ENCODE peak calls at places on chromosomes 2 and 18, in six cellular contexts. H is SK-N-SH, D is GM12878, Y is HepG2, G is HCT116, Q is K562. B is an unnamed sample.

GRCh38 chr2:71879509-71880184 is 268.0 kb downstream of the CYP26B1 start:
- DNase-seq in H (no peak), D (no peak), Y (no peak), G (no peak), Q (no peak), B (no peak)

GRCh38 chr18:44514766-44515165 is 165.9 kb upstream of the SETBP1 start:
- DNase-seq in H (no peak), D (no peak), Y (no peak), G (no peak), Q (no peak), B (no peak)

GRCh38 chr2:102839668-102840388 is 78.0 kb downstream of the TMEM182 start:
- DNase-seq in H (peak; percentile 40), D (peak; percentile 3), Y (peak; percentile 35), G (peak; percentile 22), Q (peak; percentile 34), B (peak; percentile 25)

GRCh38 chr2:176395273-176395854 is 126.1 kb downstream of the MTX2 start:
- DNase-seq in H (no peak), D (no peak), Y (no peak), G (no peak), Q (no peak), B (peak; percentile 36)

GRCh38 chr18:48073231-48073930 is 142.9 kb upstream of the SMAD2 start:
- DNase-seq in H (peak; percentile 87), D (no peak), Y (no peak), G (no peak), Q (no peak), B (no peak)

GRCh38 chr2:3461781-3462492 is 57.4 kb downstream of the ADI1 start:
- DNase-seq in H (peak; percentile 89), D (peak; percentile 68), Y (peak; percentile 69), G (peak; percentile 28), Q (peak; percentile 62), B (peak; percentile 33)

GRCh38 chr2:151933266-151933804 is 105.1 kb upstream of the ARL5A start:
- DNase-seq in H (no peak), D (no peak), Y (no peak), G (no peak), Q (no peak), B (no peak)

GRCh38 chr2:602571-603366 is 74.4 kb downstream of the TMEM18 start:
- DNase-seq in H (peak; percentile 33), D (no peak), Y (peak; percentile 21), G (peak; percentile 56), Q (no peak), B (no peak)

GRCh38 chr18:55407191-55407590 is 180.8 kb downstream of the TCF4 start:
- DNase-seq in H (no peak), D (no peak), Y (no peak), G (no peak), Q (no peak), B (no peak)

GRCh38 chr2:174038472-174038871 is 73.3 kb upstream of the SP3 start:
- DNase-seq in H (no peak), D (no peak), Y (no peak), G (no peak), Q (no peak), B (no peak)

GRCh38 chr2:191183081-191183480 is 32.3 kb upstream of the STAT4 start:
- DNase-seq in H (no peak), D (no peak), Y (no peak), G (no peak), Q (no peak), B (no peak)

GRCh38 chr2:97914691-97915213 is 81.0 kb downstream of the TMEM131 start:
- DNase-seq in H (no peak), D (no peak), Y (no peak), G (no peak), Q (no peak), B (no peak)

GRCh38 chr2:233901367-233901766 is 15.8 kb upstream of the TRPM8 start:
- DNase-seq in H (no peak), D (no peak), Y (no peak), G (no peak), Q (no peak), B (no peak)

GRCh38 chr2:202376460-202377307 is 557 bp downstream of the BMPR2 start:
- DNase-seq in H (peak; percentile 66), D (no peak), Y (no peak), G (no peak), Q (peak; percentile 21), B (no peak)

GRCh38 chr18:41734917-41735316 is 220.1 kb upstream of the PIK3C3 start:
- DNase-seq in H (no peak), D (no peak), Y (no peak), G (no peak), Q (no peak), B (no peak)

GRCh38 chr2:230739961-230740360 is 27.3 kb downstream of the CAB39 start:
- DNase-seq in H (no peak), D (no peak), Y (no peak), G (no peak), Q (no peak), B (no peak)

GRCh38 chr2:63765117-63765516 is 76.6 kb upstream of the UGP2 start:
- DNase-seq in H (no peak), D (no peak), Y (no peak), G (no peak), Q (no peak), B (no peak)

GRCh38 chr2:189522435-189523151 is 58.0 kb downstream of the SLC40A1 start:
- DNase-seq in H (no peak), D (no peak), Y (peak; percentile 95), G (no peak), Q (no peak), B (no peak)

GRCh38 chr2:18178736-18179349 is 300.4 kb downstream of the KCNS3 start:
- DNase-seq in H (peak; percentile 43), D (peak; percentile 13), Y (peak; percentile 28), G (peak; percentile 40), Q (peak; percentile 38), B (peak; percentile 25)

GRCh38 chr2:176428943-176429469 is 159.8 kb downstream of the MTX2 start:
- DNase-seq in H (no peak), D (peak; percentile 2), Y (no peak), G (no peak), Q (no peak), B (no peak)

GRCh38 chr2:42903821-42904575 is 111.6 kb upstream of the HAAO start:
- DNase-seq in H (peak; percentile 40), D (no peak), Y (no peak), G (no peak), Q (peak; percentile 20), B (no peak)

GRCh38 chr2:212030709-212031108 is 507.9 kb downstream of the ERBB4 start:
- DNase-seq in H (no peak), D (no peak), Y (no peak), G (no peak), Q (no peak), B (no peak)

GRCh38 chr2:222241054-222241453 is 57.7 kb downstream of the PAX3 start:
- DNase-seq in H (no peak), D (no peak), Y (no peak), G (no peak), Q (no peak), B (no peak)

GRCh38 chr2:134704173-134704572 is 14.6 kb downstream of the TMEM163 start:
- DNase-seq in H (no peak), D (no peak), Y (no peak), G (no peak), Q (no peak), B (no peak)

GRCh38 chr2:72112421-72112820 is 35.2 kb downstream of the CYP26B1 start:
- DNase-seq in H (no peak), D (no peak), Y (no peak), G (no peak), Q (no peak), B (no peak)

GRCh38 chr2:51065276-51065675 is 33.3 kb upstream of the NRXN1 start:
- DNase-seq in H (no peak), D (no peak), Y (no peak), G (no peak), Q (no peak), B (no peak)

GRCh38 chr2:28356095-28356911 is 36.4 kb upstream of the FOSL2 start:
- DNase-seq in H (peak; percentile 90), D (no peak), Y (no peak), G (no peak), Q (peak; percentile 59), B (no peak)

GRCh38 chr2:3223080-3223923 is 154.3 kb downstream of the EIPR1 start:
- DNase-seq in H (no peak), D (peak; percentile 91), Y (no peak), G (no peak), Q (no peak), B (no peak)

GRCh38 chr2:89818873-89819272 is 1127.4 kb downstream of the RPIA start:
- DNase-seq in H (no peak), D (no peak), Y (no peak), G (no peak), Q (no peak), B (no peak)
- H3K9me3 ChIP-seq in H (peaks cover 3% of the 10 kb centered on the region), D (peaks cover 8% of the 10 kb centered on the region), Y (no peaks in the 10 kb centered on the region), G (peaks cover 47% of the 10 kb centered on the region), Q (peaks cover 11% of the 10 kb centered on the region), B (no peaks in the 10 kb centered on the region)

GRCh38 chr2:76867854-76868253 is 654.3 kb downstream of the LRRTM4 start:
- DNase-seq in H (no peak), D (no peak), Y (no peak), G (no peak), Q (no peak), B (no peak)
- TF ChIP-seq REST in H (no peak), D (no peak), Y (no peak), G (no peak), Q (no peak), B (no peak)

GRCh38 chr2:85674417-85674816 is 6.4 kb upstream of the SFTPB start:
- DNase-seq in H (no peak), D (no peak), Y (no peak), G (no peak), Q (no peak), B (no peak)
- TF ChIP-seq SIN3A in H (no peak), D (no peak), Y (no peak), G (no peak), Q (no peak), B (no peak)

GRCh38 chr18:78403371-78403770 is 576.2 kb upstream of the SALL3 start:
- DNase-seq in H (no peak), D (no peak), Y (no peak), G (no peak), Q (no peak), B (no peak)
- H3K9me3 ChIP-seq in H (no peaks in the 10 kb centered on the region), D (no peaks in the 10 kb centered on the region), Y (no peaks in the 10 kb centered on the region), G (peaks cover 5% of the 10 kb centered on the region), Q (no peaks in the 10 kb centered on the region), B (no peaks in the 10 kb centered on the region)

GRCh38 chr18:7750966-7751365 is 183.8 kb downstream of the PTPRM start:
- DNase-seq in H (no peak), D (no peak), Y (peak; percentile 81), G (no peak), Q (no peak), B (no peak)

GRCh38 chr18:7757175-7757574 is 190.1 kb downstream of the PTPRM start:
- DNase-seq in H (no peak), D (no peak), Y (no peak), G (no peak), Q (no peak), B (no peak)

GRCh38 chr18:7754725-7755181 is 187.6 kb downstream of the PTPRM start:
- DNase-seq in H (no peak), D (no peak), Y (peak; percentile 94), G (no peak), Q (no peak), B (no peak)

GRCh38 chr18:7755753-7756475 is 188.8 kb downstream of the PTPRM start:
- DNase-seq in H (no peak), D (no peak), Y (peak; percentile 63), G (no peak), Q (no peak), B (no peak)

DNA sequence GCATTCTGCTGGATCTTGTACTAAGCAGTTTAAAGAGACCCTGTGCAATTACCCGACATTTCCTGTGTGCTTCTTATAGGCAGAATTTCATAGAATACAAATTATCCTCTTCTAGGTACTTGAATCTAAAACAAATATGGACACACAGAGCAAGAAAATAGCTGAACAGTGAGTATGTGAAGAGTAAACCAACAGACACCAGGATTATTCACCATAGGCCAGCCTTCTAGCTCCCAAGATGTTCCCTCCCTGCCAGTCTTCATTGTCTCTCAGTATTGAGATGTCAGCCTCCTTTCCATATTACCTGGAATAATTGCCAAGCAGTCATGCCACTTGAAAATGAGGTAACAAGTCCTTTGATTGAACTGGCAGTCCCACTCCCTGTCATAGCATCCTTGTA is 187.1 kb downstream of the PTPRM start:
- DNase-seq in H (no peak), D (no peak), Y (peak; percentile 23), G (no peak), Q (no peak), B (no peak)
- TF ChIP-seq REST in H (no peak), D (no peak), Y (no peak), G (no peak), Q (no peak), B (no peak)

B was measured in Panc1.